ENCODE peak calls at places on chromosomes 7 and 10, in nine cellular contexts. B is putamen; Z is T-cell; U is anterior cingulate cortex; O is activated CD4-positive, alpha-beta T cell treated with anti-CD3 and anti-CD28 coated beads, Interleukin-2, amount 10 ng/mL, durations not matched to agents 7 days and 5 days; Y is progenitor cell of endocrine pancreas; E is amygdala; J is dorsolateral prefrontal cortex; D is foreskin fibroblast. C is an unnamed sample.

GRCh38 chr7:18049262-18049661 is 21.6 kb upstream of the PRPS1L1 start:
- DNase-seq in Z (no peak), J (no peak), E (no peak), Y (no peak), U (no peak), D (no peak), O (no peak), B (no peak), C (no peak)

GRCh38 chr7:106045139-106045538 is 67.0 kb downstream of the SYPL1 start:
- DNase-seq in Y (no peak), O (no peak), B (no peak), Z (no peak), D (no peak), J (no peak), U (no peak), E (no peak), C (no peak)

GRCh38 chr10:95303950-95304349 is 13.1 kb upstream of the PDLIM1 start:
- DNase-seq in B (no peak), D (no peak), E (no peak), Y (no peak), O (no peak), U (no peak), J (no peak), Z (no peak), C (no peak)

GRCh38 chr7:43873300-43873699 is 4.0 kb upstream of the MRPS24 start:
- DNase-seq in D (peak; percentile 92), Y (no peak), J (no peak), B (no peak), Z (no peak), U (no peak), E (no peak), O (no peak), C (no peak)

GRCh38 chr7:151823783-151824182 is 53.1 kb downstream of the PRKAG2 start:
- DNase-seq in O (no peak), J (no peak), Y (no peak), D (no peak), B (peak; percentile 83), E (no peak), U (no peak), Z (no peak), C (no peak)

GRCh38 chr7:100247152-100247757 is 27.5 kb downstream of the PVRIG start:
- DNase-seq in B (no peak), Y (no peak), O (no peak), U (no peak), J (no peak), E (no peak), D (peak; percentile 74), Z (no peak), C (no peak)

GRCh38 chr7:151433721-151434400 is 6.1 kb downstream of the CRYGN start:
- DNase-seq in O (no peak), Y (no peak), D (no peak), B (no peak), U (no peak), E (no peak), J (no peak), Z (no peak), C (no peak)

GRCh38 chr7:45347804-45348203 is 190.2 kb downstream of the RAMP3 start:
- DNase-seq in D (peak; percentile 55), Y (no peak), J (no peak), B (peak; percentile 5), O (no peak), E (no peak), U (no peak), Z (no peak), C (no peak)

GRCh38 chr10:77351386-77351785 is 286.2 kb downstream of the KCNMA1 start:
- DNase-seq in E (no peak), Z (no peak), B (no peak), O (no peak), U (no peak), Y (no peak), J (no peak), D (peak; percentile 61), C (no peak)

GRCh38 chr10:34866848-34867247 is 51.8 kb upstream of the PARD3 start:
- DNase-seq in J (no peak), U (no peak), Z (no peak), E (no peak), B (no peak), Y (no peak), D (no peak), O (no peak), C (no peak)

GRCh38 chr7:9939171-9939570 is 1034.5 kb upstream of the PHF14 start:
- DNase-seq in U (no peak), O (no peak), E (no peak), D (no peak), B (no peak), J (no peak), Y (no peak), Z (no peak), C (no peak)

GRCh38 chr7:55873765-55874164 is 11.2 kb upstream of the SEPTIN14 start:
- DNase-seq in E (no peak), B (no peak), O (no peak), D (no peak), U (no peak), Y (no peak), Z (no peak), J (no peak), C (no peak)

GRCh38 chr7:47361746-47362215 is 220.1 kb downstream of the TNS3 start:
- DNase-seq in U (no peak), Z (no peak), Y (no peak), D (peak; percentile 71), J (no peak), O (no peak), E (no peak), B (peak; percentile 50), C (no peak)

GRCh38 chr10:61487506-61487905 is 34.3 kb upstream of the TMEM26 start:
- DNase-seq in D (peak; percentile 68), Y (no peak), J (no peak), B (no peak), O (no peak), U (no peak), E (no peak), Z (no peak), C (no peak)

GRCh38 chr7:44072364-44073231 is 7.2 kb upstream of the PGAM2 start:
- DNase-seq in Z (no peak), U (peak; percentile 70), Y (no peak), E (no peak), D (peak; percentile 89), J (peak; percentile 75), B (no peak), O (peak; percentile 44), C (no peak)

GRCh38 chr7:20440472-20441105 is 109.9 kb downstream of the ITGB8 start:
- DNase-seq in U (no peak), Z (no peak), B (no peak), E (no peak), D (no peak), Y (no peak), O (peak; percentile 17), J (peak; percentile 34), C (no peak)

GRCh38 chr7:55348502-55348901 is 16.6 kb upstream of the LANCL2 start:
- DNase-seq in J (no peak), E (no peak), Z (no peak), U (no peak), D (peak; percentile 28), O (no peak), Y (no peak), B (no peak), C (no peak)

GRCh38 chr10:102410427-102411073 is 8.0 kb downstream of the PSD start:
- DNase-seq in J (peak; percentile 51), Z (no peak), Y (peak; percentile 41), E (no peak), B (peak; percentile 47), O (peak; percentile 54), U (peak; percentile 77), D (no peak), C (peak; percentile 56)

GRCh38 chr7:66747385-66748126 is 7.0 kb downstream of the RABGEF1 start:
- DNase-seq in U (no peak), Y (no peak), D (no peak), B (no peak), O (no peak), J (no peak), Z (no peak), E (no peak), C (no peak)

GRCh38 chr7:825386-825785 is 6.9 kb upstream of the SUN1 start:
- DNase-seq in Z (no peak), U (no peak), Y (no peak), O (no peak), E (no peak), J (no peak), D (peak; percentile 33), B (no peak), C (no peak)

GRCh38 chr7:148906707-148907498 is 22.8 kb upstream of the EZH2 start:
- DNase-seq in B (no peak), E (no peak), O (no peak), U (no peak), J (no peak), Z (no peak), Y (no peak), D (no peak), C (no peak)